ENCODE peak calls at places on chromosomes 12 and 14, in four cellular contexts. W, T, Q and E are unnamed samples.

GRCh38 chr14:68219407-68219806 is 399.8 kb downstream of the RAD51B start:
- DNase-seq in W (no peak), T (no peak), Q (no peak), E (no peak)

GRCh38 chr12:44000309-44000952 is 164.6 kb downstream of the TMEM117 start:
- DNase-seq in Q (peak), W (no peak), T (no peak), E (peak)

GRCh38 chr12:81381951-81382350 is 304.1 kb downstream of the ACSS3 start:
- DNase-seq in Q (no peak), W (no peak), T (no peak), E (no peak)

GRCh38 chr12:105235299-105235746 is 651 bp downstream of the APPL2 start:
- DNase-seq in W (no peak), Q (peak), T (no peak), E (peak)

GRCh38 chr14:59481407-59482119 is 2.6 kb downstream of the L3HYPDH start:
- DNase-seq in W (no peak), T (no peak), Q (peak), E (peak)

GRCh38 chr14:24377660-24378059 is 9.7 kb downstream of the NFATC4 start:
- DNase-seq in T (no peak), Q (no peak), W (no peak), E (peak)

GRCh38 chr14:41873379-41874034 is 266.8 kb downstream of the LRFN5 start:
- DNase-seq in T (no peak), W (no peak), Q (peak), E (no peak)

GRCh38 chr12:1804545-1805332 is 15.6 kb upstream of the LRTM2 start:
- DNase-seq in T (peak), Q (peak), W (peak), E (peak)

GRCh38 chr14:54600685-54601084 is 33.8 kb downstream of the SAMD4A start:
- DNase-seq in W (no peak), Q (peak), T (no peak), E (no peak)

GRCh38 chr12:28497889-28498411 is 307.7 kb downstream of the CCDC91 start:
- DNase-seq in Q (peak), T (no peak), W (no peak), E (peak)

GRCh38 chr12:48894271-48894670 is 28.6 kb upstream of the RND1 start:
- DNase-seq in T (no peak), Q (no peak), W (no peak), E (no peak)

GRCh38 chr12:24839268-24839791 is 109.6 kb downstream of the BCAT1 start:
- DNase-seq in Q (peak), T (no peak), W (no peak), E (no peak)

GRCh38 chr14:22314183-22314820 is 274.7 kb downstream of the DAD1 start:
- DNase-seq in T (no peak), Q (peak), W (no peak), E (peak)

GRCh38 chr12:115979851-115980250 is 297.6 kb downstream of the MED13L start:
- DNase-seq in T (no peak), W (no peak), Q (no peak), E (no peak)

GRCh38 chr14:75254901-75255300 is 23.7 kb upstream of the FOS start:
- DNase-seq in W (no peak), T (peak), Q (no peak), E (peak)

GRCh38 chr14:74825008-74825407 is 50.9 kb downstream of the PROX2 start:
- DNase-seq in Q (peak), T (no peak), W (no peak), E (peak)

GRCh38 chr12:74043343-74043742 is 494.3 kb upstream of the ATXN7L3B start:
- DNase-seq in Q (peak), W (no peak), T (no peak), E (peak)

GRCh38 chr14:53432378-53432802 is 279.3 kb upstream of the DDHD1 start:
- DNase-seq in T (no peak), Q (peak), W (no peak), E (peak)

GRCh38 chr14:20456971-20457370 is 1.9 kb downstream of the APEX1 start:
- DNase-seq in T (no peak), W (no peak), Q (no peak), E (no peak)

GRCh38 chr12:13106666-13107065 is 3.2 kb upstream of the GSG1 start:
- DNase-seq in W (no peak), T (no peak), Q (no peak), E (no peak)

GRCh38 chr12:91986084-91986483 is 159.6 kb downstream of the BTG1 start:
- DNase-seq in Q (peak), W (no peak), T (no peak), E (peak)

GRCh38 chr12:25972783-25973182 is 14.3 kb downstream of the RASSF8 start:
- DNase-seq in T (no peak), Q (peak), W (no peak), E (peak)

GRCh38 chr14:70622111-70622712 is 19.5 kb upstream of the TTC9 start:
- DNase-seq in Q (peak), W (no peak), T (no peak), E (peak)

GRCh38 chr12:4118017-4118510 is 155.5 kb upstream of the CCND2 start:
- DNase-seq in Q (peak), W (no peak), T (no peak), E (no peak)

GRCh38 chr14:105411017-105411941 is 8.3 kb upstream of the MTA1 start:
- DNase-seq in W (peak), T (no peak), Q (peak), E (peak)

GRCh38 chr12:122013792-122014590 is 7.7 kb upstream of the BCL7A start:
- DNase-seq in W (peak), T (no peak), Q (no peak), E (no peak)

GRCh38 chr14:22850944-22851790 is 14.8 kb downstream of the MMP14 start:
- DNase-seq in T (peak), W (peak), Q (peak), E (peak)

GRCh38 chr14:21852061-21852664 is 178.5 kb upstream of the OR4E1 start:
- DNase-seq in W (no peak), Q (no peak), T (no peak), E (peak)

GRCh38 chr14:74514471-74514932 is 20.9 kb downstream of the ISCA2 start:
- DNase-seq in Q (peak), T (peak), W (peak), E (no peak)

GRCh38 chr12:106955377-106956047 is at the start of gene TMEM263:
- DNase-seq in W (peak), T (peak), Q (peak), E (peak)

GRCh38 chr12:67428431-67428830 is 159.3 kb downstream of the CAND1 start:
- DNase-seq in W (no peak), Q (no peak), T (no peak), E (no peak)

GRCh38 chr12:56119361-56119796 is 1.3 kb downstream of the ZC3H10 start:
- DNase-seq in T (peak), W (peak), Q (peak), E (peak)

GRCh38 chr12:125773033-125773432 is 707.8 kb downstream of the AACS start:
- DNase-seq in Q (peak), T (no peak), W (no peak), E (peak)

GRCh38 chr14:61925043-61925442 is 162.8 kb downstream of the SNAPC1 start:
- DNase-seq in W (no peak), Q (peak), T (no peak), E (peak)
- TF ChIP-seq CTCF in W (peak), Q (peak), T (no peak), E (peak)

GRCh38 chr12:71014180-71014785 is 93.7 kb upstream of the PTPRR start:
- DNase-seq in W (no peak), T (no peak), Q (peak), E (peak)
- TF ChIP-seq CTCF in W (peak), T (peak), Q (peak), E (peak)

DNA sequence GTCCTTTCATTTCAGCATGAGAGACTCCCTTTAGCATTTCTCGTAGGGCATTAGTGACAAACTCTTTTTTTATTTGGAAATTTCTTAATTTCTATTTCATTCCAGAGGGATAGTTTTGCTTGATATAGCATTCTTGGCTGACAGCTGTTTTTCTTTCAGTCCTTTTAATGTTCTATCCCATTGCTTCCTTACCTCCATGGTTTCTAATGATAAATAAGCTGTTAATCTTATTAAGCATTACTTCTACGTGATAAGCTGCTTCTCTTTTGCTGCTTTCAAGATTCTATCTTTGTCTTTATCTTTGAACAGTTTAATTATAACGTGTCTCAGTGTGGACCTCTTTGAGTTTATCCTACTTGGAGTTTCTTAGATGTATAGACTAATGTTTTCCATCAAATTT is 11.6 kb upstream of the TMEM63C start:
- DNase-seq in Q (no peak), T (no peak), W (no peak), E (no peak)
- TF ChIP-seq CTCF in Q (no peak), T (no peak), W (no peak), E (no peak)

GRCh38 chr14:101888182-101888581 is 76.2 kb upstream of the DYNC1H1 start:
- DNase-seq in T (no peak), W (no peak), Q (no peak), E (no peak)

GRCh38 chr14:101887219-101887618 is 77.2 kb upstream of the DYNC1H1 start:
- DNase-seq in W (no peak), T (no peak), Q (no peak), E (no peak)

GRCh38 chr14:101889366-101889765 is 75.0 kb upstream of the DYNC1H1 start:
- DNase-seq in Q (no peak), T (no peak), W (peak), E (no peak)

GRCh38 chr14:101891471-101891870 is 72.9 kb upstream of the DYNC1H1 start:
- DNase-seq in T (no peak), Q (no peak), W (peak), E (no peak)

GRCh38 chr14:101889898-101890297 is 74.5 kb upstream of the DYNC1H1 start:
- DNase-seq in T (no peak), W (no peak), Q (no peak), E (peak)
- TF ChIP-seq CTCF in T (no peak), W (peak), Q (peak), E (peak)

DNA sequence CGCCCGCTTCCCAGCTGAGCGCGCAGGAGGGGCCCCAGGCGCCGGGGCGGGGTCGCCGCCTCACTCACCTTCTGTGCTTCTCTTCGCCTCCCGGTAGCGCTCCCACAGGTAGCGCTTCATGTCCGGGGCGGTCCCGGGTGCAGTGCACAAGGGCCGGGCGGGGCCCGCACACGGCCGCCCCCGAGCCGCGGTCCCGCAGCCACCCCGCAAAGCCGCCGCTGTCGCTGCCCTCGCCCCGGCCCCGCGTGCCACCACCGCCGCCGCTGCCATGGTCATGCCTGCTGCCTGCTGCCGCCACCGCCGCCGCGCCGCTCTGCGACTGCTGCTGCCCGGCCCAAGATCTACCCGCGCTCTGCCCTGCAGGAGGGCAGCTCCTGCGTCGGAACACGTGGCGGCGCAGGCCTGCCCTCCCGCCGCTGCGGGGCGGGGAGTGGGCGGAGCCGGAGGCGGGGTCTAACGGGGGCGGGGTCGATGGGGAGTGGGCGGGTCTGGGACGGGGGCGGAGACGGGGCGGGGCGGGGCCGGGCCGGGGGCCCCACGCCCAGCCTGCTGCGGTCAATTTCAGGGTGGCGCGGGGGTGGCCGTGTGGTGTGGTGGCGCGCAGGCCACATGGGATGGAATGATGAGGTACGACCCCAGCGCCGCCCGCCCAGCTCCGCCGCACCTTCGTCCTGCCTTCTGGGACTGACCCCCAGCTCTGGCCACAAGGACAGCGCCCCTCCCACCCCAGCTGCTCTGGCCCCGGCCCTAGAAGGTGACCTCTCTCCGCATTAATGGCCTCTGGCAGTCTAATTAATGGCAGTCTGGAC is at the start of gene NT5DC3:
- DNase-seq in T (peak), W (peak), Q (peak), E (peak)
- TF ChIP-seq CTCF in T (peak), W (no peak), Q (no peak), E (peak)

GRCh38 chr14:97185186-97185585 is 388.0 kb downstream of the VRK1 start:
- DNase-seq in W (no peak), T (no peak), Q (peak), E (peak)
- TF ChIP-seq CTCF in W (peak), T (no peak), Q (no peak), E (peak)

GRCh38 chr12:93989913-93990312 is 158.5 kb upstream of the PLXNC1 start:
- DNase-seq in W (no peak), Q (no peak), T (no peak), E (no peak)

GRCh38 chr12:93996321-93996720 is 152.1 kb upstream of the PLXNC1 start:
- DNase-seq in T (no peak), Q (no peak), W (no peak), E (no peak)

GRCh38 chr12:93991882-93992415 is 156.4 kb upstream of the PLXNC1 start:
- DNase-seq in Q (no peak), W (no peak), T (no peak), E (no peak)

GRCh38 chr12:93990832-93991748 is 157.3 kb upstream of the PLXNC1 start:
- DNase-seq in W (peak), Q (peak), T (peak), E (no peak)
- TF ChIP-seq CTCF in W (peak), Q (peak), T (no peak), E (no peak)